ENCODE peak calls at places on chromosomes 7 and 10, in seven cellular contexts. One of them, this sample, is unnamed.
A peak's percentile ranks its signal among the peaks of the same experiment; 100 is the strongest.

GRCh38 chr7:38565289-38565688 is 65.9 kb downstream of the AMPH start:
- DNase-seq in mesendoderm: no peak
- DNase-seq in IMR-90: no peak
- DNase-seq in mesenchymal stem cell: no peak
- DNase-seq in neuronal stem cell: no peak
- DNase-seq in H1: no peak
- DNase-seq in trophoblast cell: no peak
- DNase-seq in this sample: no peak

GRCh38 chr10:21920633-21921032 is 82.9 kb downstream of the DNAJC1 start:
- DNase-seq in mesendoderm: no peak
- DNase-seq in IMR-90: no peak
- DNase-seq in mesenchymal stem cell: no peak
- DNase-seq in neuronal stem cell: no peak
- DNase-seq in H1: no peak
- DNase-seq in trophoblast cell: no peak
- DNase-seq in this sample: no peak

GRCh38 chr10:110650265-110650668 is 6.1 kb downstream of the RBM20 start:
- DNase-seq in mesendoderm: no peak
- DNase-seq in IMR-90: no peak
- DNase-seq in mesenchymal stem cell: no peak
- DNase-seq in neuronal stem cell: no peak
- DNase-seq in H1: no peak
- DNase-seq in trophoblast cell: no peak
- DNase-seq in this sample: no peak

GRCh38 chr10:35453855-35454532 is 117.7 kb downstream of the CCNY start:
- DNase-seq in mesendoderm: no peak
- DNase-seq in IMR-90: peak; percentile 74
- DNase-seq in mesenchymal stem cell: peak; percentile 28
- DNase-seq in neuronal stem cell: no peak
- DNase-seq in H1: no peak
- DNase-seq in trophoblast cell: no peak
- DNase-seq in this sample: no peak

GRCh38 chr10:90417056-90417455 is 440.8 kb downstream of the HTR7 start:
- DNase-seq in mesendoderm: no peak
- DNase-seq in IMR-90: peak; percentile 90
- DNase-seq in mesenchymal stem cell: peak; percentile 95
- DNase-seq in neuronal stem cell: no peak
- DNase-seq in H1: no peak
- DNase-seq in trophoblast cell: peak; percentile 47
- DNase-seq in this sample: no peak

GRCh38 chr7:104878577-104878976 is 135.4 kb upstream of the KMT2E start:
- DNase-seq in mesendoderm: no peak
- DNase-seq in IMR-90: no peak
- DNase-seq in mesenchymal stem cell: no peak
- DNase-seq in neuronal stem cell: no peak
- DNase-seq in H1: no peak
- DNase-seq in trophoblast cell: no peak
- DNase-seq in this sample: no peak

GRCh38 chr7:40316176-40316575 is 181.4 kb downstream of the SUGCT start:
- DNase-seq in mesendoderm: no peak
- DNase-seq in IMR-90: peak; percentile 63
- DNase-seq in mesenchymal stem cell: no peak
- DNase-seq in neuronal stem cell: no peak
- DNase-seq in H1: no peak
- DNase-seq in trophoblast cell: no peak
- DNase-seq in this sample: no peak

GRCh38 chr7:16268821-16269768 is 152.2 kb downstream of the CRPPA start:
- DNase-seq in mesendoderm: peak; percentile 14
- DNase-seq in IMR-90: peak; percentile 83
- DNase-seq in mesenchymal stem cell: peak; percentile 66
- DNase-seq in neuronal stem cell: no peak
- DNase-seq in H1: no peak
- DNase-seq in trophoblast cell: peak; percentile 60
- DNase-seq in this sample: no peak

GRCh38 chr10:35972275-35972674 is 330.2 kb upstream of the FZD8 start:
- DNase-seq in mesendoderm: no peak
- DNase-seq in IMR-90: no peak
- DNase-seq in mesenchymal stem cell: no peak
- DNase-seq in neuronal stem cell: no peak
- DNase-seq in H1: no peak
- DNase-seq in trophoblast cell: no peak
- DNase-seq in this sample: no peak

GRCh38 chr7:151883872-151884271 is 7.0 kb upstream of the PRKAG2 start:
- DNase-seq in mesendoderm: no peak
- DNase-seq in IMR-90: no peak
- DNase-seq in mesenchymal stem cell: no peak
- DNase-seq in neuronal stem cell: no peak
- DNase-seq in H1: no peak
- DNase-seq in trophoblast cell: no peak
- DNase-seq in this sample: no peak

GRCh38 chr10:88459523-88459922 is 123.6 kb downstream of the RNLS start:
- DNase-seq in mesendoderm: no peak
- DNase-seq in IMR-90: no peak
- DNase-seq in mesenchymal stem cell: no peak
- DNase-seq in neuronal stem cell: no peak
- DNase-seq in H1: no peak
- DNase-seq in trophoblast cell: no peak
- DNase-seq in this sample: no peak
- H3K23ac ChIP-seq in mesendoderm: no peak overlapping the region
- H3K23ac ChIP-seq in IMR-90: no peak overlapping the region
- H3K23ac ChIP-seq in mesenchymal stem cell: no peak overlapping the region
- H3K23ac ChIP-seq in neuronal stem cell: no peak overlapping the region
- H3K23ac ChIP-seq in H1: no peak overlapping the region
- H3K23ac ChIP-seq in trophoblast cell: no peak overlapping the region
- H3K23ac ChIP-seq in this sample: no peak overlapping the region

DNA sequence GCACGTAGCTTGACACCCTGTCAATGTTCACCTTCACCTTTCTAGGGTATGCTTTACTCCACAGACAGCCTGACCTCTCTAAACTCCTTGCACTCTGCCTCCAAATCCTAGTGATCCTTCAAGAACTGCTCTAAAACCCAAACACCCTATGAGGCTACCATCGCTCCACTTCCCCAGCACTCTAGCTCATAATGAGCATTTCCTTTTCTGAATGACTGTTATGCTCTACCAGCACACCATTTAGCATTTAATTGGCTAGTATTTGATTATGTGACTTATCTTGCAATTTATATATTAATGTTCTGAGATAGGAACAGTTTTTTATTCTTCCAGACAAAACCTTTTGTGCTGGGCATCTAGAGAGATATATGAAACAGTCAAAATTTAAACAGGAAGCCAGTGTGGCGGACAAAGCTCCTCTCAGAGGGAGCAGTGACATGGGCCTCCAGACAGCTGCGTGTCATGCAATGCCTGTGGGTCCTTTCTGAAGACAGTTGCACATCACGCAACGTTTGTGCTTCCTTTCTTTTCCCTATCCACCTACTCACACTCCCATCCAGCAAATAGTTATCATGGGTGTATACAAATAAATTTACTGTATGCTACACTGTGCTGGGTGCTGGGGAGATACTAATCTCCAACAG is 86.3 kb downstream of the ALOX5 start:
- DNase-seq in mesendoderm: no peak
- DNase-seq in IMR-90: no peak
- DNase-seq in mesenchymal stem cell: no peak
- DNase-seq in neuronal stem cell: no peak
- DNase-seq in H1: no peak
- DNase-seq in trophoblast cell: peak; percentile 14
- DNase-seq in this sample: no peak
- H3K9ac ChIP-seq in mesendoderm: no peak overlapping the region
- H3K9ac ChIP-seq in IMR-90: no peak overlapping the region
- H3K9ac ChIP-seq in mesenchymal stem cell: no peak overlapping the region
- H3K9ac ChIP-seq in neuronal stem cell: no peak overlapping the region
- H3K9ac ChIP-seq in H1: no peak overlapping the region
- H3K9ac ChIP-seq in trophoblast cell: no peak overlapping the region
- H3K9ac ChIP-seq in this sample: no peak overlapping the region

DNA sequence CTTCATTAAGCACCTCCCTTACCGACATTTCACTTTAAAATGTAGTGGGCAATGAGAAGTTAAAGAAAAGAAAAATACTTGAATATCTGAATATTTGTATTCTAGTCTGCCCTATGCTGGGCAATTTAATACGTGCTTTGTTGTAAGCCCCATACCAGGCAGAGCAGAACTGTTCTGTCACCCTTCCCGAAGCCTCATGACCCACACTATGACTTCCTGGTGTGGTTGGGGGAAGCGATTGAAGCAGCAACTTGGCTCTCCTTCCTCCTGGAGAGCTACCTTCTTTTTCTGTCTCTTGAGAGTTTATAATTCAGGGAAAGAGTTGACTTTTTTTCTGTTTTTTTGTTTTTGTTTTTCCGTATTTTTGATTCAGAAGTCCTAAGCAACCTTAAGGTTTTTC is 243.7 kb downstream of the INHBA start:
- DNase-seq in mesendoderm: no peak
- DNase-seq in IMR-90: no peak
- DNase-seq in mesenchymal stem cell: no peak
- DNase-seq in neuronal stem cell: no peak
- DNase-seq in H1: no peak
- DNase-seq in trophoblast cell: no peak
- DNase-seq in this sample: no peak
- H3K23ac ChIP-seq in mesendoderm: no peak overlapping the region
- H3K23ac ChIP-seq in IMR-90: no peak overlapping the region
- H3K23ac ChIP-seq in mesenchymal stem cell: no peak overlapping the region
- H3K23ac ChIP-seq in neuronal stem cell: no peak overlapping the region
- H3K23ac ChIP-seq in H1: no peak overlapping the region
- H3K23ac ChIP-seq in trophoblast cell: no peak overlapping the region
- H3K23ac ChIP-seq in this sample: no peak overlapping the region

DNA sequence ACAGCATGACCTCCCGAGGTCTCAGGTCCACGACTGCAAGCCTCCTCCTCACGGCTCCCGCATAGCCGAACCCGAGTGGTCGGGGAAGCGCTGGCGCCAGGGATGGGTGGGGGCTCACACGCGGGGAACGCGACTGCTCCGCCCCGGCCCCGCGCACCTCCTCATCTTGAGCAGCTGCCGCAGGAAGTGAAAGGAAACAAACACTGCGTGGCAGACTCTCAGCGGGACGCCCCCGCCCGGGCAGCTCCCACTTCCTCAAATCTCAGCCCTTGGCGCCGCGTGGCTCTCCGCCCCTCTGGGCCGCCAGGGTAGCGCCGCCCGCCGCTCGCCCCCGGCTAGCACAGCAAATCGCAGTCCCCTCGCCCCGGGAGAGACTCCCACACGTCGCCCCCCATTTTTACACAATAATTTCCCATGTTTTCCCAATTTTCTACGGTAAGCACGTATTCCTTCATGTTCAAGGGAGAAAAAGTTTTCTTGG is at the start of gene TMEM243:
- DNase-seq in mesendoderm: peak; percentile 71
- DNase-seq in IMR-90: peak; percentile 68
- DNase-seq in mesenchymal stem cell: peak; percentile 84
- DNase-seq in neuronal stem cell: peak; percentile 51
- DNase-seq in H1: peak; percentile 73
- DNase-seq in trophoblast cell: peak; percentile 58
- DNase-seq in this sample: peak; percentile 53
- H3K9ac ChIP-seq in mesendoderm: peak within 1 kb of the TSS; percentile 91
- H3K9ac ChIP-seq in IMR-90: peak within 1 kb of the TSS; percentile 77
- H3K9ac ChIP-seq in mesenchymal stem cell: peak within 1 kb of the TSS; percentile 92
- H3K9ac ChIP-seq in neuronal stem cell: peak within 1 kb of the TSS; percentile 90
- H3K9ac ChIP-seq in H1: peak within 1 kb of the TSS; percentile 96
- H3K9ac ChIP-seq in trophoblast cell: peak within 1 kb of the TSS; percentile 78
- H3K9ac ChIP-seq in this sample: peak within 1 kb of the TSS; percentile 81

DNA sequence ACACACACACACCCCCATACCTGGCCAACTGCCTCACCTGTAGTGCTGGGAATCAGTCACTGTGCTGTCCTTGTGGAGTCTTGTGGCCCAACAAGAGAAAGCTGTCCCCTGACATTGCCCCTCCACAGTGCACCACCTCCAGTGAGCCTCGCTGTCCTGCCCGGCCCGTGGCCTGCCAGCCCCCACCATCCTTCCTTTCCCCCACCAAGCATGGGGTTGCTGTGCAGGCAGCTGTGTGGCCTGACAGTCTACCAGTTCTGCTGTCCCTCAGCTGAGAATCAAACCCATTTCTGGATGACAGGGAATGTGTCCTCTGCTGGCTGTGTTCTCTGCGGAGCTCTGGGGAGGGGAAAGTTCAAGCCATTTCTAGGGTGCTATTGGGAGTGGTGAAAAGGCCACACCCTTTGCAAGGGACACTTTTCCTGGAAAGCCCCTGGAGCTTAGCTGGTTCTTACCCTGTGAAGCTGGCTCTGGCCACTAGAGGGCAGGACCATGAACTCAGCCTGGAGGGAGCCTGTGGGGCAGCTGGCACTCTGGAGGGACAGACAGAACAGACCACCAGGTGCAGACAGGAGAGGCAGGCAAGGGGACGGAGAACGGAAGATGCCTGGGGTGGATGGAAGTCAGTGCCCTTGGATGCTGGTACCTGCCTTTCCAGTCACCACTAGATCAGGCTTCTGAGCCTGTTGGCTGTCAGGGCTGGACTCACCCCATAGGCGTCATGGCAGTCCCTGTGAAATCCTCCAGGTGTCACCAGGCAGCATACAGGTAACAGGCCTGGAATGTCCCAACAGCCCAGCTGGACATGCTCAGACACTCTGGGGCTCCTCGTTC is 10.5 kb upstream of the MTPAP start:
- DNase-seq in mesendoderm: peak; percentile 93
- DNase-seq in IMR-90: peak; percentile 43
- DNase-seq in mesenchymal stem cell: peak; percentile 71
- DNase-seq in neuronal stem cell: peak; percentile 61
- DNase-seq in H1: peak; percentile 92
- DNase-seq in trophoblast cell: peak; percentile 91
- DNase-seq in this sample: peak; percentile 91
- H3K23ac ChIP-seq in mesendoderm: no peak overlapping the region
- H3K23ac ChIP-seq in IMR-90: no peak overlapping the region
- H3K23ac ChIP-seq in mesenchymal stem cell: no peak overlapping the region
- H3K23ac ChIP-seq in neuronal stem cell: peak overlapping the region; percentile 81
- H3K23ac ChIP-seq in H1: no peak overlapping the region
- H3K23ac ChIP-seq in trophoblast cell: no peak overlapping the region
- H3K23ac ChIP-seq in this sample: no peak overlapping the region

This sample was measured in H9.